ENCODE peak calls at places on chromosomes 7 and 10, in five cellular contexts. One of them, this sample, is unnamed. For H3K27me3, the result is how much of the 10 kb centered on the place peaks cover.

GRCh38 chr7:2764621-2765020 is 76.6 kb downstream of the AMZ1 start:
- DNase-seq in heart right ventricle: no peak
- DNase-seq in hepatocyte: no peak
- DNase-seq in psoas muscle: no peak
- DNase-seq in tibial artery: no peak
- DNase-seq in this sample: no peak

GRCh38 chr7:35754741-35755140 is 46.1 kb upstream of the SEPTIN7 start:
- DNase-seq in psoas muscle: no peak
- DNase-seq in hepatocyte: no peak
- DNase-seq in heart right ventricle: no peak
- DNase-seq in tibial artery: no peak
- DNase-seq in this sample: no peak

GRCh38 chr10:123942114-123942513 is 50.5 kb upstream of the CPXM2 start:
- DNase-seq in tibial artery: no peak
- DNase-seq in heart right ventricle: no peak
- DNase-seq in psoas muscle: no peak
- DNase-seq in hepatocyte: no peak
- DNase-seq in this sample: no peak

GRCh38 chr10:31759124-31759798 is 169.4 kb downstream of the ARHGAP12 start:
- DNase-seq in hepatocyte: peak
- DNase-seq in psoas muscle: peak
- DNase-seq in heart right ventricle: peak
- DNase-seq in tibial artery: peak
- DNase-seq in this sample: peak

GRCh38 chr7:149041350-149041749 is 13.0 kb upstream of the PDIA4 start:
- DNase-seq in tibial artery: no peak
- DNase-seq in hepatocyte: no peak
- DNase-seq in heart right ventricle: no peak
- DNase-seq in psoas muscle: no peak
- DNase-seq in this sample: no peak

GRCh38 chr7:151304856-151305255 is 36.8 kb upstream of the NUB1 start:
- DNase-seq in tibial artery: no peak
- DNase-seq in heart right ventricle: no peak
- DNase-seq in hepatocyte: peak
- DNase-seq in psoas muscle: no peak
- DNase-seq in this sample: no peak

GRCh38 chr10:22713853-22714523 is 390 bp downstream of the PIP4K2A start:
- DNase-seq in hepatocyte: peak
- DNase-seq in heart right ventricle: peak
- DNase-seq in tibial artery: peak
- DNase-seq in psoas muscle: peak
- DNase-seq in this sample: peak

GRCh38 chr7:70271617-70272081 is 673.4 kb downstream of the AUTS2 start:
- DNase-seq in heart right ventricle: no peak
- DNase-seq in tibial artery: no peak
- DNase-seq in psoas muscle: no peak
- DNase-seq in hepatocyte: no peak
- DNase-seq in this sample: no peak

GRCh38 chr10:42488416-42488815 is 150.0 kb downstream of the ZNF33B start:
- DNase-seq in heart right ventricle: no peak
- DNase-seq in tibial artery: no peak
- DNase-seq in hepatocyte: no peak
- DNase-seq in psoas muscle: no peak
- DNase-seq in this sample: no peak

GRCh38 chr7:158413962-158414961 is 173.4 kb downstream of the PTPRN2 start:
- DNase-seq in hepatocyte: no peak
- DNase-seq in heart right ventricle: no peak
- DNase-seq in tibial artery: no peak
- DNase-seq in psoas muscle: no peak
- DNase-seq in this sample: no peak

GRCh38 chr10:23171232-23171876 is 20.8 kb upstream of the PTF1A start:
- DNase-seq in heart right ventricle: no peak
- DNase-seq in tibial artery: no peak
- DNase-seq in hepatocyte: peak
- DNase-seq in psoas muscle: no peak
- DNase-seq in this sample: no peak

GRCh38 chr7:158556721-158557440 is 30.7 kb downstream of the PTPRN2 start:
- DNase-seq in heart right ventricle: no peak
- DNase-seq in psoas muscle: no peak
- DNase-seq in tibial artery: no peak
- DNase-seq in hepatocyte: no peak
- DNase-seq in this sample: no peak

GRCh38 chr10:30445716-30446115 is 11.7 kb downstream of the MAP3K8 start:
- DNase-seq in hepatocyte: no peak
- DNase-seq in heart right ventricle: no peak
- DNase-seq in psoas muscle: no peak
- DNase-seq in tibial artery: no peak
- DNase-seq in this sample: no peak

GRCh38 chr10:131451407-131452015 is 140.0 kb upstream of the TCERG1L start:
- DNase-seq in heart right ventricle: no peak
- DNase-seq in tibial artery: no peak
- DNase-seq in psoas muscle: no peak
- DNase-seq in hepatocyte: no peak
- DNase-seq in this sample: no peak

GRCh38 chr7:26948617-26949118 is 84.3 kb upstream of the SKAP2 start:
- DNase-seq in psoas muscle: no peak
- DNase-seq in tibial artery: no peak
- DNase-seq in heart right ventricle: no peak
- DNase-seq in hepatocyte: no peak
- DNase-seq in this sample: no peak

GRCh38 chr7:7203813-7204575 is 21.6 kb downstream of the C1GALT1 start:
- DNase-seq in psoas muscle: no peak
- DNase-seq in heart right ventricle: no peak
- DNase-seq in hepatocyte: no peak
- DNase-seq in tibial artery: no peak
- DNase-seq in this sample: no peak

GRCh38 chr10:23391817-23392216 is 47.1 kb upstream of the OTUD1 start:
- DNase-seq in heart right ventricle: no peak
- DNase-seq in psoas muscle: no peak
- DNase-seq in tibial artery: no peak
- DNase-seq in hepatocyte: no peak
- DNase-seq in this sample: no peak

GRCh38 chr7:151115121-151115835 is 29.0 kb downstream of the AGAP3 start:
- DNase-seq in psoas muscle: no peak
- DNase-seq in heart right ventricle: no peak
- DNase-seq in tibial artery: no peak
- DNase-seq in hepatocyte: peak
- DNase-seq in this sample: peak

GRCh38 chr10:111126073-111126472 is 49.2 kb downstream of the ADRA2A start:
- DNase-seq in hepatocyte: no peak
- DNase-seq in psoas muscle: no peak
- DNase-seq in tibial artery: no peak
- DNase-seq in heart right ventricle: no peak
- DNase-seq in this sample: no peak

GRCh38 chr7:66575398-66575797 is 53.3 kb upstream of the KCTD7 start:
- DNase-seq in hepatocyte: no peak
- DNase-seq in tibial artery: no peak
- DNase-seq in heart right ventricle: no peak
- DNase-seq in psoas muscle: no peak
- DNase-seq in this sample: no peak

GRCh38 chr10:86649471-86650150 is 4.7 kb upstream of the OPN4 start:
- DNase-seq in heart right ventricle: no peak
- DNase-seq in hepatocyte: no peak
- DNase-seq in tibial artery: no peak
- DNase-seq in psoas muscle: no peak
- DNase-seq in this sample: no peak

GRCh38 chr7:69722836-69723235 is 124.6 kb downstream of the AUTS2 start:
- DNase-seq in psoas muscle: no peak
- DNase-seq in tibial artery: no peak
- DNase-seq in hepatocyte: no peak
- DNase-seq in heart right ventricle: no peak
- DNase-seq in this sample: no peak

GRCh38 chr10:6416892-6417512 is 163.1 kb downstream of the PRKCQ start:
- DNase-seq in psoas muscle: no peak
- DNase-seq in tibial artery: no peak
- DNase-seq in hepatocyte: peak
- DNase-seq in heart right ventricle: no peak
- DNase-seq in this sample: no peak

GRCh38 chr10:71394926-71395562 is 1.7 kb upstream of the CDH23 start:
- DNase-seq in tibial artery: no peak
- DNase-seq in heart right ventricle: no peak
- DNase-seq in hepatocyte: no peak
- DNase-seq in psoas muscle: no peak
- DNase-seq in this sample: no peak

GRCh38 chr10:71396084-71396713 is 521 bp upstream of the CDH23 start:
- DNase-seq in tibial artery: peak
- DNase-seq in heart right ventricle: peak
- DNase-seq in hepatocyte: peak
- DNase-seq in psoas muscle: peak
- DNase-seq in this sample: peak

GRCh38 chr10:71396714-71397339 is at the start of gene CDH23:
- DNase-seq in tibial artery: no peak
- DNase-seq in heart right ventricle: peak
- DNase-seq in psoas muscle: no peak
- DNase-seq in hepatocyte: peak
- DNase-seq in this sample: peak

GRCh38 chr10:71393841-71394475 is 2.8 kb upstream of the CDH23 start:
- DNase-seq in psoas muscle: no peak
- DNase-seq in hepatocyte: no peak
- DNase-seq in heart right ventricle: no peak
- DNase-seq in tibial artery: no peak
- DNase-seq in this sample: no peak

GRCh38 chr10:71395621-71396020 is 1.1 kb upstream of the CDH23 start:
- DNase-seq in hepatocyte: no peak
- DNase-seq in psoas muscle: no peak
- DNase-seq in tibial artery: no peak
- DNase-seq in heart right ventricle: no peak
- DNase-seq in this sample: no peak
- TF ChIP-seq CTCF in hepatocyte: no peak
- TF ChIP-seq CTCF in psoas muscle: no peak
- TF ChIP-seq CTCF in tibial artery: no peak
- TF ChIP-seq CTCF in heart right ventricle: no peak
- TF ChIP-seq CTCF in this sample: no peak

GRCh38 chr7:8435597-8436243 is 2.3 kb downstream of the NXPH1 start:
- DNase-seq in psoas muscle: no peak
- DNase-seq in tibial artery: no peak
- DNase-seq in hepatocyte: no peak
- DNase-seq in heart right ventricle: no peak
- DNase-seq in this sample: no peak

GRCh38 chr7:8434290-8435002 is 1.0 kb downstream of the NXPH1 start:
- DNase-seq in tibial artery: no peak
- DNase-seq in psoas muscle: no peak
- DNase-seq in hepatocyte: no peak
- DNase-seq in heart right ventricle: no peak
- DNase-seq in this sample: no peak

GRCh38 chr7:8433477-8434289 is at the start of gene NXPH1:
- DNase-seq in psoas muscle: no peak
- DNase-seq in heart right ventricle: no peak
- DNase-seq in tibial artery: no peak
- DNase-seq in hepatocyte: peak
- DNase-seq in this sample: peak

GRCh38 chr7:8436965-8437364 is 3.6 kb downstream of the NXPH1 start:
- DNase-seq in tibial artery: no peak
- DNase-seq in heart right ventricle: no peak
- DNase-seq in hepatocyte: peak
- DNase-seq in psoas muscle: no peak
- DNase-seq in this sample: peak

DNA sequence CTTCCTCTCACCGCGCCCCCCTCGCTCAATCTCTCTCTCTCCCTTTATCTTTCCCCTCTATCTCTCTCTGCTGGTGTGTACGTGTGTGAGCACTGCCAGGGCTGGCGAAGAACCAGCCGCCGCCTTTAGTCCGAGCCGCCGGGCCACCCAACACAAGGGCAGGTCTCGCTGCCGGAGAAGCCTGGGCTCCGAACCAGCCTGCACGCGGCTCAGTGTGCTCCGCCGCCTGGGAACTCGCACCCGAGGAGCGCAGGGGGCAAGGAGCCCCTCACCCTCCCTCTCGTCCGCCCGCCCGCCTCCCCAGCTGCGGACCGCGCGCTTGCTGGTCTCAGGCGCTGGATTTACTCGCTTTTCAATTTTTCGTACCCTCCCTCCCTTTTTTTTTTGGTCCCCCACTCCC is 1.7 kb downstream of the NXPH1 start:
- DNase-seq in psoas muscle: no peak
- DNase-seq in heart right ventricle: no peak
- DNase-seq in hepatocyte: no peak
- DNase-seq in tibial artery: no peak
- DNase-seq in this sample: no peak
- H3K27me3 ChIP-seq in psoas muscle: under half
- H3K27me3 ChIP-seq in heart right ventricle: half or more
- H3K27me3 ChIP-seq in hepatocyte: half or more
- H3K27me3 ChIP-seq in tibial artery: under half
- H3K27me3 ChIP-seq in this sample: half or more

DNA sequence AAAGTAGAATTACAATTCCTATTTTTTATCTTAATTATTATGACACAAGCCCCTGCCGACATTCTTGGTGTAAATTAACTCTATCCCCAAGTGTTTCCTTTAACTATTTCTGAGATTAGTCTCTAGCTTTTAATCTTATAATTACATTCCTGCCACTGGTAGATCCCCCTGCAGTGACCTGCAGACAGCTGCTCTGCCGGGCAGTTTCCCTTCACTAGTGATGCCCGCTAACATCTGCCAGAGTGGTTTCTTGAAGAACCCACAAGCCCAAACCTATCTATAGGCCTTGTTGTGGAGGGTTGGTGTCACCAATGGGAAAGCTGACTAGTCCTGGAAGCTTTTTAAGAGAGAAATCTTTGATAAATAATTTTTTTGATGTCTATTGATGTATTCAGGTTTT is 50.0 kb downstream of the ADAM22 start:
- DNase-seq in heart right ventricle: no peak
- DNase-seq in hepatocyte: no peak
- DNase-seq in psoas muscle: no peak
- DNase-seq in tibial artery: no peak
- DNase-seq in this sample: no peak
- TF ChIP-seq CTCF in heart right ventricle: no peak
- TF ChIP-seq CTCF in hepatocyte: no peak
- TF ChIP-seq CTCF in psoas muscle: no peak
- TF ChIP-seq CTCF in tibial artery: no peak
- TF ChIP-seq CTCF in this sample: no peak

GRCh38 chr7:52088008-52088787 is 771.6 kb upstream of the COBL start:
- DNase-seq in psoas muscle: no peak
- DNase-seq in hepatocyte: peak
- DNase-seq in tibial artery: no peak
- DNase-seq in heart right ventricle: peak
- DNase-seq in this sample: no peak
- H3K27me3 ChIP-seq in psoas muscle: under half
- H3K27me3 ChIP-seq in hepatocyte: under half
- H3K27me3 ChIP-seq in tibial artery: under half
- H3K27me3 ChIP-seq in heart right ventricle: under half
- H3K27me3 ChIP-seq in this sample: under half

GRCh38 chr10:67883710-67884312 is 645 bp upstream of the SIRT1 start:
- DNase-seq in heart right ventricle: no peak
- DNase-seq in hepatocyte: no peak
- DNase-seq in psoas muscle: no peak
- DNase-seq in tibial artery: no peak
- DNase-seq in this sample: no peak

GRCh38 chr10:67884842-67885680 is 605 bp downstream of the SIRT1 start:
- DNase-seq in hepatocyte: peak
- DNase-seq in heart right ventricle: peak
- DNase-seq in psoas muscle: peak
- DNase-seq in tibial artery: peak
- DNase-seq in this sample: peak

GRCh38 chr10:67884313-67884841 is at the start of gene SIRT1:
- DNase-seq in psoas muscle: peak
- DNase-seq in hepatocyte: peak
- DNase-seq in heart right ventricle: peak
- DNase-seq in tibial artery: peak
- DNase-seq in this sample: peak
- TF ChIP-seq CTCF in psoas muscle: no peak
- TF ChIP-seq CTCF in hepatocyte: no peak
- TF ChIP-seq CTCF in heart right ventricle: no peak
- TF ChIP-seq CTCF in tibial artery: no peak
- TF ChIP-seq CTCF in this sample: no peak

This sample was measured in left lung.